ENCODE peak calls at places on chromosomes 16 and 17, in six cellular contexts. P is A549, Z is HCT116, E is K562, M is SK-N-SH, S is GM12878. F is an unnamed sample.

GRCh38 chr17:62950067-62950466 is 16.0 kb upstream of the TANC2 start:
- DNase-seq in M (no peak), Z (no peak), S (no peak), E (no peak), P (peak; percentile 60), F (no peak)

GRCh38 chr16:67884684-67885083 is at the start of gene NRN1L:
- DNase-seq in M (peak; percentile 99), P (no peak), Z (no peak), S (no peak), E (peak; percentile 89), F (no peak)

GRCh38 chr16:1770328-1771071 is 843 bp downstream of the NME3 start:
- DNase-seq in Z (peak; percentile 62), P (peak; percentile 51), E (peak; percentile 54), S (no peak), M (peak; percentile 76), F (no peak)

GRCh38 chr16:72832640-72833039 is 215.3 kb downstream of the ZFHX3 start:
- DNase-seq in S (no peak), Z (no peak), P (peak; percentile 71), E (peak; percentile 74), M (peak; percentile 84), F (peak; percentile 55)

GRCh38 chr17:1511756-1512321 is 4.6 kb downstream of the INPP5K start:
- DNase-seq in M (no peak), E (peak; percentile 16), Z (no peak), S (no peak), P (no peak), F (no peak)

GRCh38 chr17:58232707-58233156 is 5.7 kb upstream of the LPO start:
- DNase-seq in Z (no peak), S (peak; percentile 87), P (peak; percentile 44), E (peak; percentile 76), M (no peak), F (no peak)

GRCh38 chr17:42436401-42436800 is 13.3 kb upstream of the CAVIN1 start:
- DNase-seq in E (no peak), Z (no peak), P (no peak), M (no peak), S (no peak), F (peak; percentile 82)

GRCh38 chr17:69853533-69854262 is 221.3 kb upstream of the KCNJ16 start:
- DNase-seq in M (no peak), Z (no peak), S (no peak), E (no peak), P (no peak), F (no peak)

GRCh38 chr16:65122974-65123845 is 1.3 kb upstream of the CDH11 start:
- DNase-seq in M (peak; percentile 72), E (no peak), Z (no peak), P (no peak), S (no peak), F (no peak)

GRCh38 chr16:55349867-55350266 is 25.9 kb downstream of the IRX6 start:
- DNase-seq in Z (no peak), P (no peak), E (no peak), S (no peak), M (no peak), F (no peak)

GRCh38 chr17:4738136-4739121 is 1.2 kb upstream of the ZMYND15 start:
- DNase-seq in E (no peak), S (no peak), P (no peak), M (no peak), Z (no peak), F (no peak)

GRCh38 chr17:68054296-68054900 is 18.9 kb downstream of the KPNA2 start:
- DNase-seq in M (no peak), E (no peak), S (no peak), Z (no peak), P (no peak), F (no peak)

GRCh38 chr17:67244621-67245072 is 349 bp downstream of the HELZ start:
- DNase-seq in Z (no peak), P (no peak), M (peak; percentile 83), E (peak; percentile 43), S (no peak), F (no peak)

GRCh38 chr16:70342016-70342415 is 4.7 kb upstream of the DDX19A start:
- DNase-seq in S (no peak), E (peak; percentile 13), M (no peak), P (no peak), Z (no peak), F (no peak)

GRCh38 chr16:11020792-11021440 is 76.6 kb downstream of the CLEC16A start:
- DNase-seq in P (no peak), E (peak; percentile 35), Z (no peak), S (no peak), M (peak; percentile 71), F (no peak)

GRCh38 chr16:78748471-78748929 is 649.0 kb downstream of the WWOX start:
- DNase-seq in Z (no peak), P (no peak), E (no peak), M (peak; percentile 51), S (no peak), F (no peak)

GRCh38 chr16:81473561-81473960 is 29.0 kb downstream of the CMIP start:
- DNase-seq in P (no peak), E (no peak), S (no peak), Z (no peak), M (no peak), F (no peak)

GRCh38 chr17:1455291-1455747 is 713 bp downstream of the CRK start:
- DNase-seq in E (peak; percentile 68), M (peak; percentile 85), P (peak; percentile 84), Z (no peak), S (no peak), F (peak; percentile 62)

GRCh38 chr17:58354541-58355216 is 2.7 kb upstream of the SUPT4H1 start:
- DNase-seq in P (no peak), Z (no peak), S (no peak), M (no peak), E (no peak), F (no peak)

GRCh38 chr17:39517224-39517623 is 55.9 kb downstream of the CDK12 start:
- DNase-seq in E (no peak), Z (no peak), M (no peak), S (no peak), P (no peak), F (no peak)

DNA sequence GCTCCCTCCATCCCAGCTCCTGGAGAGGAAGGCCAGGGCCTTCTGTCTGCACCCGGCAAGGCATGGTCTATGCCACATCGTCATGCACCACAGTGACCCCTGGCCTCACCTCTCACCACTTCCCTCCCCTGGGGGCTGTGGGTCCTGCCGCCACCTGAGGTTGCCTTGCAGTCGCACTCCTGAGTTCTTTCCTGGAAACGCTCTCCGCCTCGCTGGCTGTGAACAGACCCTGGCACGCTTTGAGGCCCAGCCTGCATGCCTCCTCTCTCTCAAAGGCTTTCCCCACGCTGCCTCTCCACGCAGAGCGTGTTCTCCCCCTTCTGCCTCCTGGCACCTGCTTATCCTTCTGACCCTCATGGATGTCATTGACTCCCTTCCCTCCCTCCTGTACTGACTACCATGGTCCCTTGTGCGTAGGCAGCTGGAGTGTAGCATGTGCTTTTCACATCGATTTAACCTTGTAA is 45.4 kb downstream of the SEC14L1 start:
- DNase-seq in Z (no peak), S (no peak), M (no peak), E (no peak), P (no peak), F (no peak)
- TF ChIP-seq MAX in Z (no peak), S (no peak), M (no peak), E (no peak), P (no peak), F (no peak)

DNA sequence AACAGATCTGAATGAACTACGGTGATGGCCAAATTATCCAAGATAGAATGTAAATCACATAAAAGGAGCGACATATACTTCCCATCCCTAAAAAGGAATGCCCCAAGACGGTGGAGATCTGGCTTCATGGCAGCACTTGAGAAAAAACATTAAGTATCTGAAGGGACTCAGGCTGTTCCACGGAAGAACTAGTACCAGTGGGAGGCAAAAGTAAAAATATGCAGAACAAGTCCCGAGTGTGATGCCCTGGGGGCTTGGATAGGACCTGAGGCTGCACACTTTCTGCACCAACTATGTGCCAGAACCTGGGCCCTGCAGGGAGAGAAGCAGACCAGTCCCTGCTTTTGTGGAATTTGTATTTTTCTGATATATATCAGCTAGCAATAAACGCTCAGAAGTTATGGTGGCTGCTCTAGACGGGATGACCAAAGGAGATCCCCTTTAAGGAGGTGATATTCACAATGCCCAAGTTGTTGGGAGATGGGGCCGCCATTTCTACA is 538 bp upstream of the CKLF start:
- DNase-seq in P (peak; percentile 12), Z (no peak), E (no peak), S (no peak), M (no peak), F (no peak)
- H3K4me1 ChIP-seq in P (peaks cover 40% of the 10 kb centered on the region), Z (peaks cover 46% of the 10 kb centered on the region), E (peaks cover 39% of the 10 kb centered on the region), S (peaks cover 23% of the 10 kb centered on the region), M (peaks cover 19% of the 10 kb centered on the region), F (peaks cover 77% of the 10 kb centered on the region)

DNA sequence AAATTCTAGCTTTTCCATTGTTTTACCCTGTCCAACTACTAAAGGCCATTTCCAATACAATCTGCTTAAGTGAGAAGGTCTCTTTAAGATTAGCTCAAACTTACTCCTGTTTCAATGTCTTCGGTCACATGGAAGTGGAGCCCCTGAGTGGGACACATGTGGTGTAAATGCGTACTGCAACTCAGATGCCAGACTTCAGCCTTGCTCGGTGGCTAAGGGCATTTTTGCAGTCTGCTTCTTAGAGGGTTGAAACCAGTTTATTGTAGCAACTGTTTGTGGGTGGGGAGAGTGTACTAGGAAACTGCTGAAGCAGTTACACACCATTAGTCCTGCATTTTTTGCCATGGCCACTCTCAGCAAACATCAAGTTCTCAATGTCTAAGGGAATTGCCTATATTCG is 140.6 kb downstream of the PARN start:
- DNase-seq in Z (peak; percentile 37), M (peak; percentile 46), S (no peak), E (peak; percentile 67), P (peak; percentile 85), F (peak; percentile 57)
- TF ChIP-seq REST in Z (no peak), M (no peak), S (no peak), E (no peak), P (no peak), F (no peak)

GRCh38 chr17:79672496-79672895 is 58.2 kb upstream of the ENPP7 start:
- DNase-seq in S (no peak), Z (no peak), M (no peak), E (no peak), P (no peak), F (no peak)
- TF ChIP-seq MAX in S (no peak), Z (no peak), M (no peak), E (no peak), P (no peak), F (no peak)

DNA sequence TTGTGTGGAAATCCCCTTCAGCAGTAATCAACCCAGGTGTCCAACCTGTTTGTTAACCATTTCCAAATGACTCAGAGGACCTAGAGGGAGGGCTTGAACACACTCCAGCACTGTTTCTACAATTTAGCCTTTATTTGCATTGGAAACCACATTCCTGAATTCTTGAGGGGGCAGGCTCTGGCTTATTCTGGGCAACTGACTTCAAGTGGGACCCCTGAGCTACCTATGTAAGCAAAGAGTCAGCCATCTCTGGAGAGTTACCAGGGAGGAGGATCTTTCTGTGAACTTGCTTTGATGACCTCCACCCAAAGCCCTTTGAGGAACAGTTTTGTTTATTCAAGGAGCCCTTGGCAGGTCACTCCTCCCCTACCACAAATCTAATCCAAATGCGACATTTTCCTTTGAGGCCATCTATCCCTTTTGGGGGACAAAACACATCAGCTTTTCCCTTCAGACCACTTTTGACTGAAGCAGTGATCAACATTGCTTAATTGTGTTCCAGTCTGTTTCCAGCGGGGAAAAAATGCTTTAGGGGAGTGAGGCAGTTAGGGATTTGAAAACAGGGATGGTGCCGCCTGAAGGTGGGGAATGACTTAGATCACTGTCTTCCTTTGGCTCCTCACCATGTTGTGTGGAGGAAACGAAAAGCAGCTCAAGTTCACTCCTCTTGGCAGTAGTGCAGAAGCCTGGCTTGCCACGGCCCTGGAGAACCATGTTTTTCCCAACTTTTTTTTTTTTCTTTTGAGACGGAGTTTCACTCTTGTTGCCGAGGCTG is 46.2 kb downstream of the TUBD1 start:
- DNase-seq in E (no peak), Z (peak; percentile 94), P (peak; percentile 99), S (peak; percentile 91), M (no peak), F (peak; percentile 99)
- H3K4me1 ChIP-seq in E (peaks cover 20% of the 10 kb centered on the region), Z (peaks cover 97% of the 10 kb centered on the region), P (peaks cover 69% of the 10 kb centered on the region), S (peaks cover 55% of the 10 kb centered on the region), M (peaks cover 22% of the 10 kb centered on the region), F (peaks cover 94% of the 10 kb centered on the region)

F was measured in HepG2.